ENCODE peak calls at places on chromosomes 12 and 14, in five cellular contexts. S, C, L, Y and A are unnamed samples.

GRCh38 chr12:79187032-79187431 is 322.5 kb downstream of the SYT1 start:
- DNase-seq in S (no peak), C (no peak), L (no peak), Y (no peak), A (no peak)

GRCh38 chr12:16939871-16940306 is 333.9 kb upstream of the LMO3 start:
- DNase-seq in Y (no peak), C (peak), L (no peak), S (no peak), A (peak)

GRCh38 chr12:82832091-82832490 is 145.4 kb downstream of the TMTC2 start:
- DNase-seq in C (no peak), S (no peak), Y (no peak), L (no peak), A (no peak)

GRCh38 chr14:22070119-22070982 is 396.7 kb upstream of the OR4E1 start:
- DNase-seq in S (peak), L (no peak), Y (no peak), C (peak), A (no peak)

GRCh38 chr12:55965240-55965639 is 602 bp downstream of the PMEL start:
- DNase-seq in S (no peak), L (no peak), Y (no peak), C (no peak), A (no peak)

GRCh38 chr14:92917041-92917940 is 5.7 kb upstream of the CHGA start:
- DNase-seq in Y (no peak), C (no peak), L (no peak), S (no peak), A (no peak)

GRCh38 chr14:89673499-89674225 is 256.6 kb upstream of the FOXN3 start:
- DNase-seq in L (no peak), C (peak), S (no peak), Y (no peak), A (peak)

GRCh38 chr14:100307215-100308111 is 1.2 kb upstream of the SLC25A29 start:
- DNase-seq in C (peak), L (peak), S (no peak), Y (no peak), A (no peak)

GRCh38 chr14:70096866-70097265 is 91.9 kb downstream of the SLC8A3 start:
- DNase-seq in Y (no peak), L (no peak), S (no peak), C (no peak), A (no peak)

GRCh38 chr12:6788972-6789905 is at the start of gene CD4:
- DNase-seq in S (peak), C (peak), L (no peak), Y (no peak), A (no peak)

GRCh38 chr12:13592063-13592942 is 389.1 kb downstream of the GRIN2B start:
- DNase-seq in L (no peak), S (no peak), Y (no peak), C (no peak), A (no peak)

GRCh38 chr12:69689638-69690037 is 9.5 kb downstream of the BEST3 start:
- DNase-seq in L (no peak), S (no peak), C (no peak), Y (no peak), A (no peak)

GRCh38 chr14:71474866-71475265 is 457.4 kb upstream of the RGS6 start:
- DNase-seq in Y (no peak), C (no peak), L (no peak), S (no peak), A (no peak)

GRCh38 chr14:72856530-72857264 is 37.2 kb downstream of the DPF3 start:
- DNase-seq in S (no peak), L (no peak), C (no peak), Y (no peak), A (no peak)

GRCh38 chr12:131737485-131737827 is 26.6 kb downstream of the SFSWAP start:
- DNase-seq in C (no peak), S (no peak), L (no peak), Y (no peak), A (no peak)

GRCh38 chr12:69425417-69425816 is 44.8 kb upstream of the FRS2 start:
- DNase-seq in C (no peak), Y (no peak), L (no peak), S (no peak), A (no peak)

GRCh38 chr12:19515179-19515578 is 75.9 kb downstream of the AEBP2 start:
- DNase-seq in L (no peak), Y (no peak), C (no peak), S (no peak), A (no peak)

GRCh38 chr12:126512916-126513913 is 1448.0 kb downstream of the AACS start:
- DNase-seq in C (no peak), Y (no peak), S (no peak), L (no peak), A (no peak)

GRCh38 chr12:12333407-12333831 is 16.6 kb downstream of the MANSC1 start:
- DNase-seq in S (no peak), Y (no peak), C (peak), L (no peak), A (peak)

GRCh38 chr12:49553512-49554088 is 14.3 kb downstream of the MCRS1 start:
- DNase-seq in L (no peak), C (no peak), Y (no peak), S (no peak), A (peak)
- TF ChIP-seq CTCF in L (no peak), C (peak), Y (no peak), S (peak), A (no peak)

GRCh38 chr12:100208834-100209233 is 8.2 kb downstream of the ACTR6 start:
- DNase-seq in S (no peak), C (no peak), L (no peak), Y (no peak), A (no peak)

GRCh38 chr12:100201604-100202423 is 1.2 kb downstream of the ACTR6 start:
- DNase-seq in Y (no peak), C (no peak), L (no peak), S (no peak), A (no peak)

GRCh38 chr12:100211698-100212097 is 11.1 kb downstream of the ACTR6 start:
- DNase-seq in Y (no peak), C (no peak), L (no peak), S (no peak), A (no peak)

GRCh38 chr12:100213016-100213891 is 12.6 kb downstream of the ACTR6 start:
- DNase-seq in L (no peak), C (no peak), Y (no peak), S (no peak), A (no peak)

DNA sequence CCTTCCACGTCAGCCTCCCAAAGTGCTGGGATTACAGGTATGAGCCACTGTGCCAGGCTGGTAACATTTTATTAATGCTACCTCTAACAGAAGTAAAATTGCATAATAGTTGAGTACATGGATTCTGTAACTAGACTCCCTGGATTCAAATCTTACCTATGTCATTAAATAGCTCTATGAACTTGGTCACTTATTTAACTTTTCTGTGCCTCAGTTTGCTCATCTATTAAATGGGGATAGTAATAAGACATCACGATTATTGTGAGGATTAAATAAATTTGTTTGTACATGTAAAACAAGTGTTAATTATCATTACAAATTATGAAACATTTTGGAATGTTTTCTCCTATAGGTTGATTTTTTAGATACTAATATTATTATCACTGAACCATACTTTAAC is 6.7 kb downstream of the ACTR6 start:
- DNase-seq in S (no peak), Y (no peak), C (no peak), L (no peak), A (no peak)
- H3K4me3 ChIP-seq in S (no peak), Y (no peak), C (no peak), L (no peak), A (no peak)

GRCh38 chr12:60184096-60184495 is 588.3 kb downstream of the SLC16A7 start:
- DNase-seq in C (no peak), S (no peak), Y (no peak), L (no peak), A (no peak)
- TF ChIP-seq CTCF in C (no peak), S (no peak), Y (no peak), L (no peak), A (no peak)

GRCh38 chr14:59632381-59632780 is 55.8 kb upstream of the CCDC175 start:
- DNase-seq in L (no peak), S (no peak), C (peak), Y (no peak), A (peak)

GRCh38 chr14:59629384-59630158 is 53.0 kb upstream of the CCDC175 start:
- DNase-seq in Y (no peak), L (no peak), S (no peak), C (no peak), A (no peak)

GRCh38 chr14:59627011-59627520 is 50.5 kb upstream of the CCDC175 start:
- DNase-seq in L (no peak), S (no peak), C (no peak), Y (no peak), A (no peak)

GRCh38 chr14:59631237-59631636 is 54.6 kb upstream of the CCDC175 start:
- DNase-seq in Y (no peak), L (no peak), C (no peak), S (no peak), A (no peak)

DNA sequence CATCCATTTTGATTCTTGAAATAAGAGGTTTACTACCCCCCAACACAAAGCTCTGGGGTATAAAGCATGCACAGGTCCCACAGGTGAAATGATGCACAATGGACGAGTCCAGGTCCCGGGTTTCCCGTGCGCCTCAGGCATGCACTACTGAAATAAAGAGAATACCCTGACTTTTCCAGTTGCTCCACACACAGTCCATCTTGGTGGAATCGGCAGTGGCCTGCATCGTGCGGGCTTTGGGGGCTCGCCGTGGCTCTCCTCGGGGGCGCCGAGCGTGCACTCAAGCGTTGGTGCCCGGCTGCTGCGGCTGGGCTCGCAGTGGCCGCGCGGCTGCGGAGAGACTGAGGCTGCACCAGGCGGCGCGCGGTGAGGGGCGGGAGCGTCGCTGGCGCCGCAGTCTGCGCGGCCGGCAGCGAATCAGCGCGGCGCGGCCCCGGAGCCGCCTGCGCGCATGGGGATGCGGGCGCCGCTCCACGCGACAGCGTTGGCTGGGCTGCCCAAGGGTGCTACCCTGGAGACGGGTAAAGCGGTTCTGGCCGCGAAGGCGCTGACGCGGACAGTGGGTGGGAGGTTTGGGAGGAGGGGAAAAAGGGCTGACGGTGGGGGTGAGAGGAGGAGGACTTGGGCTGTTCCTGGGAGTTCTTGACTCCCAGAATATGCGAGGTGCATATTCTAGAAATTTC is 53.8 kb upstream of the CCDC175 start:
- DNase-seq in C (no peak), L (no peak), Y (no peak), S (no peak), A (peak)
- H3K4me3 ChIP-seq in C (no peak), L (no peak), Y (peak), S (peak), A (peak)

DNA sequence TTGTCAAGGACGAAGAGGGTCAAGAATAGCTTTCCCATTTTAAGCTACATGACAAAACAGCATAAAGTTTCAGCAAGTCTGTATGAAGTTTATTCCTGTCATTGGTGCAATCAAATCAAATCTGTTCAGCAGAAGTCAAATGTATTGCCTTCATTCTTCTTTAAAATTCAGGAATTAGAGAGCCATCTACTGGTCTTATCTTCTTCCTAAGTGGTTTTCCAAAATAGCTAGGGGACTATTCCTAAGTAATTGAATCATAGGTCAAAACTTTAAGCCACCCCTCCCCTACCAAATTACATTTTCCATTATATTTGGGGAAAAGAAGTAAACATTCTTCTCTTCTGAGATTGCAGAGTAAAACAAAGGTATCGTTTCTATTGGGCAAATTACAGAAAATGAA is 990.2 kb downstream of the GALC start:
- DNase-seq in L (no peak), C (no peak), S (no peak), Y (no peak), A (no peak)
- TF ChIP-seq CTCF in L (no peak), C (no peak), S (no peak), Y (no peak), A (no peak)

DNA sequence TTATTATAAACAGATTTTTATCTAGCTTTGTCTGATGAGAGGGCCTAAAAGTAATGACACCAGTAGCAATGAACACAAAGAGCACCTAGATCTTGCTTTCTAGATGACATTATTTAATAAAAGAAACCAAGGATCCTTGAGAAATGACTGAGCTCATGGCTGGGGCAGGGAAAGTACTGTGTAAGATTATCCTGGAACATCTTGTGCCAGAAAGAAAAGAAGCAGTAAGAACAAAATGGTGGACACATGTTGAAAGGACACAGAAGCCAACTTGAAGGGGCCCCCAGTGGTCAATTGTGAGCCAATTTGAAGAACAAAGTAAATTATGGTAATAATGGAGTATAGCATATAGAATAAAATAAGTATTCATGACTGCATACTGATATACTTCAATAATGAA is 10.0 kb downstream of the IFNG-AS1 start:
- DNase-seq in S (no peak), L (no peak), C (no peak), Y (no peak), A (no peak)
- H3K4me3 ChIP-seq in S (no peak), L (no peak), C (no peak), Y (no peak), A (no peak)